ENCODE peak calls at places on chromosomes 6 and 20, in eight cellular contexts. One of them, this sample, is unnamed.

GRCh38 chr6:130824978-130825694 is 2.1 kb upstream of the SMLR1 start:
- DNase-seq in prostate gland: no peak
- DNase-seq in small intestine: no peak
- DNase-seq in stimulated activated CD4-positive, alpha-beta T cell treated with anti-CD3 and anti-CD28 coated beads, Interleukin-12 subunit alpha, Interleukin-12 subunit beta, amount 100 ng/mL, for 4 hours: no peak
- DNase-seq in anterior cingulate cortex: no peak
- DNase-seq in RPMI7951: no peak
- DNase-seq in MV-4-11: no peak
- DNase-seq in Panc1: no peak
- DNase-seq in this sample: no peak

GRCh38 chr6:93794161-93794560 is 374.8 kb upstream of the EPHA7 start:
- DNase-seq in small intestine: no peak
- DNase-seq in Panc1: no peak
- DNase-seq in RPMI7951: no peak
- DNase-seq in MV-4-11: no peak
- DNase-seq in anterior cingulate cortex: no peak
- DNase-seq in stimulated activated CD4-positive, alpha-beta T cell treated with anti-CD3 and anti-CD28 coated beads, Interleukin-12 subunit alpha, Interleukin-12 subunit beta, amount 100 ng/mL, for 4 hours: no peak
- DNase-seq in prostate gland: no peak
- DNase-seq in this sample: no peak

GRCh38 chr6:43600595-43600994 is 24.6 kb downstream of the POLH start:
- DNase-seq in RPMI7951: no peak
- DNase-seq in prostate gland: no peak
- DNase-seq in MV-4-11: no peak
- DNase-seq in Panc1: no peak
- DNase-seq in anterior cingulate cortex: no peak
- DNase-seq in small intestine: no peak
- DNase-seq in stimulated activated CD4-positive, alpha-beta T cell treated with anti-CD3 and anti-CD28 coated beads, Interleukin-12 subunit alpha, Interleukin-12 subunit beta, amount 100 ng/mL, for 4 hours: no peak
- DNase-seq in this sample: no peak

GRCh38 chr6:27280064-27280539 is 32.0 kb downstream of the POM121L2 start:
- DNase-seq in RPMI7951: peak
- DNase-seq in Panc1: no peak
- DNase-seq in prostate gland: no peak
- DNase-seq in MV-4-11: peak
- DNase-seq in anterior cingulate cortex: no peak
- DNase-seq in stimulated activated CD4-positive, alpha-beta T cell treated with anti-CD3 and anti-CD28 coated beads, Interleukin-12 subunit alpha, Interleukin-12 subunit beta, amount 100 ng/mL, for 4 hours: peak
- DNase-seq in small intestine: no peak
- DNase-seq in this sample: peak

GRCh38 chr6:108133594-108134179 is 32.1 kb upstream of the NR2E1 start:
- DNase-seq in prostate gland: peak
- DNase-seq in stimulated activated CD4-positive, alpha-beta T cell treated with anti-CD3 and anti-CD28 coated beads, Interleukin-12 subunit alpha, Interleukin-12 subunit beta, amount 100 ng/mL, for 4 hours: no peak
- DNase-seq in RPMI7951: peak
- DNase-seq in anterior cingulate cortex: peak
- DNase-seq in Panc1: no peak
- DNase-seq in MV-4-11: peak
- DNase-seq in small intestine: peak
- DNase-seq in this sample: peak

GRCh38 chr6:116500969-116501433 is 10.4 kb upstream of the CALHM5 start:
- DNase-seq in Panc1: no peak
- DNase-seq in small intestine: no peak
- DNase-seq in RPMI7951: peak
- DNase-seq in prostate gland: no peak
- DNase-seq in MV-4-11: no peak
- DNase-seq in stimulated activated CD4-positive, alpha-beta T cell treated with anti-CD3 and anti-CD28 coated beads, Interleukin-12 subunit alpha, Interleukin-12 subunit beta, amount 100 ng/mL, for 4 hours: no peak
- DNase-seq in anterior cingulate cortex: no peak
- DNase-seq in this sample: no peak

GRCh38 chr6:34383171-34383631 is 9.3 kb downstream of the NUDT3 start:
- DNase-seq in prostate gland: no peak
- DNase-seq in RPMI7951: peak
- DNase-seq in stimulated activated CD4-positive, alpha-beta T cell treated with anti-CD3 and anti-CD28 coated beads, Interleukin-12 subunit alpha, Interleukin-12 subunit beta, amount 100 ng/mL, for 4 hours: no peak
- DNase-seq in small intestine: no peak
- DNase-seq in Panc1: no peak
- DNase-seq in anterior cingulate cortex: no peak
- DNase-seq in MV-4-11: no peak
- DNase-seq in this sample: no peak

GRCh38 chr20:36167826-36168634 is 13.5 kb downstream of the EPB41L1 start:
- DNase-seq in stimulated activated CD4-positive, alpha-beta T cell treated with anti-CD3 and anti-CD28 coated beads, Interleukin-12 subunit alpha, Interleukin-12 subunit beta, amount 100 ng/mL, for 4 hours: no peak
- DNase-seq in Panc1: no peak
- DNase-seq in small intestine: no peak
- DNase-seq in anterior cingulate cortex: no peak
- DNase-seq in RPMI7951: peak
- DNase-seq in prostate gland: no peak
- DNase-seq in MV-4-11: peak
- DNase-seq in this sample: no peak

GRCh38 chr20:5008743-5009142 is 7.4 kb upstream of the SLC23A2 start:
- DNase-seq in MV-4-11: peak
- DNase-seq in stimulated activated CD4-positive, alpha-beta T cell treated with anti-CD3 and anti-CD28 coated beads, Interleukin-12 subunit alpha, Interleukin-12 subunit beta, amount 100 ng/mL, for 4 hours: no peak
- DNase-seq in RPMI7951: peak
- DNase-seq in small intestine: no peak
- DNase-seq in prostate gland: no peak
- DNase-seq in anterior cingulate cortex: no peak
- DNase-seq in Panc1: no peak
- DNase-seq in this sample: no peak

GRCh38 chr20:59933296-59933848 is at the start of gene SYCP2:
- DNase-seq in Panc1: no peak
- DNase-seq in MV-4-11: no peak
- DNase-seq in stimulated activated CD4-positive, alpha-beta T cell treated with anti-CD3 and anti-CD28 coated beads, Interleukin-12 subunit alpha, Interleukin-12 subunit beta, amount 100 ng/mL, for 4 hours: peak
- DNase-seq in small intestine: peak
- DNase-seq in prostate gland: peak
- DNase-seq in RPMI7951: peak
- DNase-seq in anterior cingulate cortex: no peak
- DNase-seq in this sample: peak

GRCh38 chr6:163790296-163790840 is 375.9 kb downstream of the QKI start:
- DNase-seq in small intestine: no peak
- DNase-seq in MV-4-11: no peak
- DNase-seq in anterior cingulate cortex: no peak
- DNase-seq in Panc1: no peak
- DNase-seq in prostate gland: no peak
- DNase-seq in RPMI7951: no peak
- DNase-seq in stimulated activated CD4-positive, alpha-beta T cell treated with anti-CD3 and anti-CD28 coated beads, Interleukin-12 subunit alpha, Interleukin-12 subunit beta, amount 100 ng/mL, for 4 hours: no peak
- DNase-seq in this sample: no peak

GRCh38 chr6:75230484-75231325 is 12.9 kb downstream of the COX7A2 start:
- DNase-seq in Panc1: no peak
- DNase-seq in MV-4-11: no peak
- DNase-seq in stimulated activated CD4-positive, alpha-beta T cell treated with anti-CD3 and anti-CD28 coated beads, Interleukin-12 subunit alpha, Interleukin-12 subunit beta, amount 100 ng/mL, for 4 hours: no peak
- DNase-seq in prostate gland: no peak
- DNase-seq in RPMI7951: peak
- DNase-seq in small intestine: peak
- DNase-seq in anterior cingulate cortex: no peak
- DNase-seq in this sample: no peak

GRCh38 chr20:22333885-22334545 is 250.4 kb downstream of the FOXA2 start:
- DNase-seq in stimulated activated CD4-positive, alpha-beta T cell treated with anti-CD3 and anti-CD28 coated beads, Interleukin-12 subunit alpha, Interleukin-12 subunit beta, amount 100 ng/mL, for 4 hours: peak
- DNase-seq in anterior cingulate cortex: no peak
- DNase-seq in small intestine: peak
- DNase-seq in RPMI7951: peak
- DNase-seq in MV-4-11: peak
- DNase-seq in Panc1: no peak
- DNase-seq in prostate gland: peak
- DNase-seq in this sample: peak

GRCh38 chr6:125480571-125480970 is 178.8 kb upstream of the HDDC2 start:
- DNase-seq in Panc1: no peak
- DNase-seq in MV-4-11: no peak
- DNase-seq in small intestine: no peak
- DNase-seq in RPMI7951: no peak
- DNase-seq in prostate gland: no peak
- DNase-seq in anterior cingulate cortex: no peak
- DNase-seq in stimulated activated CD4-positive, alpha-beta T cell treated with anti-CD3 and anti-CD28 coated beads, Interleukin-12 subunit alpha, Interleukin-12 subunit beta, amount 100 ng/mL, for 4 hours: no peak
- DNase-seq in this sample: no peak

GRCh38 chr20:46214831-46215488 is 93.3 kb downstream of the CDH22 start:
- DNase-seq in RPMI7951: peak
- DNase-seq in anterior cingulate cortex: no peak
- DNase-seq in prostate gland: no peak
- DNase-seq in stimulated activated CD4-positive, alpha-beta T cell treated with anti-CD3 and anti-CD28 coated beads, Interleukin-12 subunit alpha, Interleukin-12 subunit beta, amount 100 ng/mL, for 4 hours: no peak
- DNase-seq in MV-4-11: no peak
- DNase-seq in small intestine: no peak
- DNase-seq in Panc1: no peak
- DNase-seq in this sample: no peak

GRCh38 chr6:108588586-108588985 is 27.9 kb downstream of the FOXO3 start:
- DNase-seq in anterior cingulate cortex: no peak
- DNase-seq in prostate gland: no peak
- DNase-seq in stimulated activated CD4-positive, alpha-beta T cell treated with anti-CD3 and anti-CD28 coated beads, Interleukin-12 subunit alpha, Interleukin-12 subunit beta, amount 100 ng/mL, for 4 hours: no peak
- DNase-seq in MV-4-11: peak
- DNase-seq in RPMI7951: peak
- DNase-seq in small intestine: peak
- DNase-seq in Panc1: no peak
- DNase-seq in this sample: no peak

GRCh38 chr6:2712102-2712501 is 38.6 kb downstream of the MYLK4 start:
- DNase-seq in small intestine: no peak
- DNase-seq in prostate gland: no peak
- DNase-seq in Panc1: no peak
- DNase-seq in stimulated activated CD4-positive, alpha-beta T cell treated with anti-CD3 and anti-CD28 coated beads, Interleukin-12 subunit alpha, Interleukin-12 subunit beta, amount 100 ng/mL, for 4 hours: no peak
- DNase-seq in RPMI7951: no peak
- DNase-seq in anterior cingulate cortex: no peak
- DNase-seq in MV-4-11: no peak
- DNase-seq in this sample: no peak

GRCh38 chr6:170480045-170480714 is 72.9 kb downstream of the PSMB1 start:
- DNase-seq in Panc1: no peak
- DNase-seq in small intestine: no peak
- DNase-seq in stimulated activated CD4-positive, alpha-beta T cell treated with anti-CD3 and anti-CD28 coated beads, Interleukin-12 subunit alpha, Interleukin-12 subunit beta, amount 100 ng/mL, for 4 hours: no peak
- DNase-seq in RPMI7951: peak
- DNase-seq in MV-4-11: no peak
- DNase-seq in anterior cingulate cortex: peak
- DNase-seq in prostate gland: no peak
- DNase-seq in this sample: no peak

This sample was measured in stimulated activated naive CD8-positive, alpha-beta T cell treated with anti-CD3 and anti-CD28 coated beads, Interleukin-15, amount 100 ng/mL, for 72 hours.